ENCODE peak calls at places on chromosome 6, in four cellular contexts. Q is A549, E is GM12878, V is HepG2. J is an unnamed sample.

GRCh38 chr6:148611213-148611612 is 135.6 kb upstream of the UST start:
- DNase-seq in Q (no peak), E (no peak), V (no peak), J (no peak)

GRCh38 chr6:49557177-49557576 is 6.7 kb downstream of the C6orf141 start:
- DNase-seq in Q (no peak), E (no peak), V (no peak), J (no peak)

GRCh38 chr6:28490191-28490890 is 25.3 kb downstream of the GPX6 start:
- DNase-seq in Q (no peak), E (no peak), V (no peak), J (no peak)

GRCh38 chr6:160116411-160116810 is 5.2 kb upstream of the SLC22A1 start:
- DNase-seq in Q (no peak), E (no peak), V (no peak), J (no peak)

GRCh38 chr6:6758915-6759654 is 170.6 kb downstream of the LY86 start:
- DNase-seq in Q (peak), E (peak), V (peak), J (peak)

GRCh38 chr6:123515715-123516114 is 121.0 kb downstream of the TRDN start:
- DNase-seq in Q (no peak), E (no peak), V (no peak), J (no peak)

GRCh38 chr6:156757849-156758248 is 19.3 kb upstream of the ARID1B start:
- DNase-seq in Q (no peak), E (no peak), V (no peak), J (no peak)

GRCh38 chr6:158069800-158070195 is 88.1 kb downstream of the SYNJ2 start:
- DNase-seq in Q (no peak), E (no peak), V (no peak), J (no peak)

GRCh38 chr6:158607411-158608170 is 37.0 kb downstream of the DYNLT1 start:
- DNase-seq in Q (no peak), E (no peak), V (no peak), J (no peak)

GRCh38 chr6:164286021-164286420 is 871.5 kb downstream of the QKI start:
- DNase-seq in Q (no peak), E (no peak), V (no peak), J (no peak)

GRCh38 chr6:166553563-166554271 is 32.8 kb downstream of the RAMACL start:
- DNase-seq in Q (no peak), E (no peak), V (no peak), J (no peak)

GRCh38 chr6:14640631-14641030 is 523.1 kb downstream of the CD83 start:
- DNase-seq in Q (no peak), E (no peak), V (no peak), J (no peak)

GRCh38 chr6:157512081-157512682 is 131.2 kb downstream of the ZDHHC14 start:
- DNase-seq in Q (no peak), E (no peak), V (no peak), J (no peak)

GRCh38 chr6:160667854-160668481 is 3.9 kb upstream of the LPA start:
- DNase-seq in Q (peak), E (peak), V (peak), J (peak)

GRCh38 chr6:75305573-75305972 is 21.0 kb upstream of the TMEM30A start:
- DNase-seq in Q (no peak), E (no peak), V (no peak), J (no peak)

GRCh38 chr6:168282985-168283685 is 36.4 kb downstream of the DACT2 start:
- DNase-seq in Q (no peak), E (no peak), V (peak), J (no peak)

GRCh38 chr6:102798631-102799030 is 1405.1 kb downstream of the GRIK2 start:
- DNase-seq in Q (peak), E (no peak), V (no peak), J (no peak)

GRCh38 chr6:135087403-135087802 is 32.8 kb upstream of the HBS1L start:
- DNase-seq in Q (peak), E (no peak), V (peak), J (no peak)

GRCh38 chr6:15948930-15949900 is 179.7 kb upstream of the MYLIP start:
- DNase-seq in Q (peak), E (no peak), V (peak), J (peak)

GRCh38 chr6:119858901-119859300 is 509.3 kb upstream of the MAN1A1 start:
- DNase-seq in Q (no peak), E (no peak), V (no peak), J (no peak)

GRCh38 chr6:116424001-116424400 is 37.2 kb upstream of the CALHM6 start:
- DNase-seq in Q (peak), E (no peak), V (no peak), J (no peak)

GRCh38 chr6:161168281-161168891 is 105.5 kb downstream of the AGPAT4 start:
- DNase-seq in Q (peak), E (no peak), V (no peak), J (no peak)

GRCh38 chr6:111824608-111825337 is 48.5 kb downstream of the FYN start:
- DNase-seq in Q (no peak), E (no peak), V (no peak), J (no peak)

GRCh38 chr6:142926494-142927273 is 18.3 kb downstream of the HIVEP2 start:
- DNase-seq in Q (peak), E (no peak), V (peak), J (peak)

GRCh38 chr6:53960311-53960710 is 150.9 kb upstream of the MLIP start:
- DNase-seq in Q (no peak), E (no peak), V (no peak), J (no peak)

GRCh38 chr6:14601490-14601889 is 483.9 kb downstream of the CD83 start:
- DNase-seq in Q (no peak), E (no peak), V (peak), J (no peak)

GRCh38 chr6:157368359-157369049 is 12.5 kb upstream of the ZDHHC14 start:
- DNase-seq in Q (no peak), E (no peak), V (no peak), J (no peak)

GRCh38 chr6:41723178-41723935 is 12.1 kb downstream of the TFEB start:
- DNase-seq in Q (peak), E (no peak), V (peak), J (peak)

GRCh38 chr6:121437861-121438651 is 2.6 kb downstream of the GJA1 start:
- DNase-seq in Q (peak), E (no peak), V (no peak), J (no peak)

GRCh38 chr6:56708810-56709597 is 66.3 kb upstream of the DST start:
- DNase-seq in Q (peak), E (no peak), V (peak), J (peak)

GRCh38 chr6:10598084-10598960 is 77.2 kb downstream of the GCNT2 start:
- DNase-seq in Q (no peak), E (no peak), V (no peak), J (no peak)

GRCh38 chr6:134421496-134421895 is 103.6 kb upstream of the SGK1 start:
- DNase-seq in Q (no peak), E (no peak), V (no peak), J (no peak)

GRCh38 chr6:165674155-165675029 is 11.4 kb upstream of the PDE10A start:
- DNase-seq in Q (no peak), E (no peak), V (no peak), J (no peak)

DNA sequence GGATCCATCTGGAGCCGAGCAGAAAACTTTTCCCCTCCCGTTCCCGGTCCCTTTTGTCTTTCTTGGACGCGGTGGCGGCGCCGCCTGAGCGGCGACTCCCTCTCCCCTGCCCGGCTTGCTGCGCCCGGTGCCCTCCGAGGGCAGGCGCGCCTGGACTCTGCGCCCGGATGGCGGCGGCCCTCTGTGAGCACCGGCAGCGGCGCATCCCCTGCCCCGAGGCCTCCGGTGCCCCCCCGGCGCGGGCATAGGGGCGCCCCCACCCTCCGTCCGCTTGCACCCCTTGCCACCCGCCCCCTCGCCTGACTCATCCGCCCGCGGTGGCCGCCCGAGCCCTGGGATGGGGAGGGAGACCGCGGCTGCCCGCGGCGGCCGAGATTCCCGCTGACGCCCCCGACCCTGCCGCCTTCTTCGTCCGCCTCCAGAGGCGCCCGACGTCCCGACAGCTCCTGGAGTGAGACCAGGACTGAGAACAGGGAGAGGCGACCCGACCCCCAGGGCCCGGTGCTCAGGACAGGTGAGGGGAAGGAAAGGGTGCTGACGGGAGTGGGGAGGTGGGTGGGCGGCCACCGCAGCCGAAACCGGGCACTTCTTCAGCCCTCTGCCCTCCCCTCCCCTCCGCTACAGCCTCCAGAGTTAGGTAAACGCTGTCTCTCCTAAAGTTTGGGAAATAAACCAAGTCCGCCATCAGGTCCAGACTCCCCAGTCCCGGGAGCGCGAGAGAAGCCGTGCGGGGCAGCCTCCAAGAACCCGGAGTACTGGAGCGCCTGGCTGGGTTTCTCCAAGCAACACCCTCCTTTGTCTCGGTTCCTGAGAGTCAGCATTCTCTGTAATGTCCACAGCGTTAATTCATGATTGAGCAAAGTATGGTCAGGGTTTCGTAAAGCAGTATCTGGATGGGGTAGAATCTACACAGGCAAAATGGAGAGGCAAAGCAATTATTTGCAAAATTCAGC is at the start of gene TMEM200A:
- DNase-seq in Q (no peak), E (no peak), V (no peak), J (peak)
- TF ChIP-seq ESRRA in Q (no peak), E (no peak), V (no peak), J (no peak)

GRCh38 chr6:26103770-26104456 is 16.7 kb downstream of the HFE start:
- DNase-seq in Q (peak), E (peak), V (peak), J (peak)
- TF ChIP-seq EP300 in Q (peak), E (peak), V (peak), J (peak)

DNA sequence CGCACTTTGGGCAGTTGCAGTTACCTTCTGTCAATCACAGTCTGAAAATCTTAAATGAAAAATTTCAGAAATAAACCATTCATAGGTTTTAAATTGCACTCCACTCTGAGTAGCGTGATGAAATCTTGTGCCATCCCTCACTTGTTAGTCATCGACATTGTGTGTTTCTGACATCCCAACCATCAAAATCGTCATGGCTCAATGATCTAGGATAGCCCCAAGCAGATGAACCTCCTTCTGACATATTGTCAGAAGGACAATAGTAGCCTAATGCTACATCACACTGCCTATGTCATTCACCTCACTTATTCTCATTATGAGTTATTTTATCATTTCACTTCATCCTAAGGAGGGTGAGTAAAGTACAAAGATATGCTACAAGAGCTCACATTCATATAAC is 284.8 kb downstream of the PTPRK start:
- DNase-seq in Q (no peak), E (no peak), V (no peak), J (no peak)
- TF ChIP-seq ESRRA in Q (no peak), E (no peak), V (no peak), J (no peak)

DNA sequence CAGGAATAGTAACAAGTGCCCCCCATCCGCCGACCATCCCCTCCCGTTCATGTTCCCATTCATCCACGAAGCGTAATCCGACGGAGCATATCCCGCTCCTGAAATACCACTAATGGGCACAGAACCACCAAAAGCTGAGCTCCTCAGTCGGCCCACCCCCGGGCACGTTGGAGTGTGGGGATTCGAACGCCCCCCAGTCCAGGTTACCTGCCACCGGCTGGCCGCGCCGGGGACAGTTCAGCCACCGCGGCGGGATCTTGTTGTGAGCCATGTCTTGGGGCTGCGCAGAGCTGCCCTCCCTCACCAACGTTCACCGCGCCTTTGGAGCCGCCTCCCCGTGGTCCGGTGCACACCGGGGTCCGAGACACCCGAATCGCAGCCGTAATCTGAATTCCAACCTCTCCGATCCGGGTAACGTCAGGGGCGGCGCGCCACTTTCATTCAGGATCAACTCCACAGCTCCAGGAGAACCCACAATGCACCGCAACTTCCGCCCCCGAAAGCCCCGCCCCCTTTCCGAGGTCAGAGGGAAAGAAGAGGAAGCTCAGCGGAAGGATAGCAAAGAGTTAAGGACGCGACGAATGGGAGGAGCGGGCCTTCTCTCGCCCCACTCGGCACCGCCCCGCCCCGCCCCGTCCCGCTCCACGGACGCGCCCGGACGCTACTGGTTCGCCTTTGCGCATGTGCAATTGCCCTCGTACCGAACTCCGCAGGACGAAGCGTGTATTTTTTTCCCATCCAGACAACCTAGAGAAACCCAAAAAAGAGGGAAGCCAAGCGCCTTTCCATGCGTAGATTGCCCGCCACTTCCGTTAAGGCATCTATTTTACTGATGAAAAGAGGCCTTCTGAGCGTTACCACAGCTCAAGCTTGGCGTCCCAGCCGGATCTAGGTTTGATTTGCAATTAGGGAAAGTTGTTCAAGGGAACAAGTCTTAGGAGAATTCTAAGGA is at the start of gene RNGTT:
- DNase-seq in Q (peak), E (peak), V (peak), J (peak)
- TF ChIP-seq EP300 in Q (no peak), E (no peak), V (no peak), J (no peak)

DNA sequence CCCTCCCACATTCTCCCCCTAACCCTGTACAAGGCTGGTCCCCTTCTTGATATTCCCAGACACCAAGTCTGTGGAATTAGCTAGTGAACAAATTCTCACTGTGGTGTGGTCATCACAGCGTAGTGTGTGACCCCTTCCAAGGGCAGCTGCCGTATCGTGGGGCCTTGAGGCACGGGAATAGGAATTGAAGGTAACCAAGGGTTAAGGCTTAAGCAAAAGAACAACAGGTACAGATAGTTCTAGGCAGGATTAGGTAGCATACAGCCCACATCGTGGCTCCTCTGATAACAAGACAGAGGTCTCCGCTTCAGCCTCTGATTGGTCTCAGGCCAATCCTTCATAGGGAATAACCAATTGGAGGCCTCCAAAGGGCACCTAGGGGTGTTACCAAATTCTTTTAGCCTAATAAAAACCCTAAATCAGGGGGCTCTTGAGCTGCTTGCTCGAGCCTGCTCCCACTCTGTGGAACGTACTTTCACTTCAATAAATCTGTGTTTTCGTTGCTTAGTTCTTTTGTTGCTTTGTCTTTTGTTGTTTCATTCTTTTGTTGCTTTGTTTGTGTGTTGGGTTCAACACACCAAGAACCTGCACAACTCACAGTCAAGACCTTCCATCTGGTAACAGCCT is 64.7 kb downstream of the GPR6 start:
- DNase-seq in Q (no peak), E (no peak), V (no peak), J (no peak)
- TF ChIP-seq ESRRA in Q (no peak), E (no peak), V (no peak), J (no peak)

DNA sequence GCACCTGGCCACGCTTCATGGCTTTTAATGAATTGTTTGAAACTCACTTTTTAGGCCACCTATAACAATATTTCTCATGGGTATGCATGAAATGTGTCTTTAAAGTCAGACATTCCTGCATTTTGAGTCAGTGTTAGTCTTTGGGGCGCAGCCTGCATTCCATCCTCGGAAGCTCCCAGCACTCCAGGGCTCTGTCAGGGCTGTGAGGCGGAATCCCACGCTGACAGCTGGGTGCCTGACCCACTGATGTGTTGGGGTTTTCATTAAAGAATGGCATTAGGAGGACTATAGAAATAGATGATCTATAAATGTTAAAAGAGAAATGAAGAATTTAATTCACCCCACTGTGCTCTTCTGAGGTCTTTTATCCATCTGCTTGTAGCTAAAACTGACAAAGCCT is 16.2 kb upstream of the CLDN20 start:
- DNase-seq in Q (peak), E (no peak), V (no peak), J (no peak)
- TF ChIP-seq EP300 in Q (no peak), E (no peak), V (no peak), J (no peak)

GRCh38 chr6:125812394-125813231 is 21.9 kb downstream of the NCOA7 start:
- DNase-seq in Q (peak), E (no peak), V (no peak), J (peak)
- TF ChIP-seq ESRRA in Q (no peak), E (no peak), V (no peak), J (peak)

J was measured in K562.